ENCODE peak calls at places on chromosomes 16 and 17, in five cellular contexts. I is GM12865, E is T1000, R is GOT3, P is T-cell. J is an unnamed sample.

GRCh38 chr17:29613371-29613837 is 9.3 kb downstream of the CORO6 start:
- DNase-seq in I (peak; percentile 88), E (no peak), R (no peak), P (peak; percentile 87), J (peak; percentile 96)

GRCh38 chr17:62859146-62859545 is 51.0 kb upstream of the MARCHF10 start:
- DNase-seq in I (no peak), E (no peak), R (no peak), P (no peak), J (no peak)

GRCh38 chr17:69179227-69179952 is 37.7 kb upstream of the ABCA6 start:
- DNase-seq in I (peak; percentile 8), E (no peak), R (no peak), P (no peak), J (no peak)

GRCh38 chr16:30858111-30858495 is 35.8 kb downstream of the BCL7C start:
- DNase-seq in I (no peak), E (no peak), R (no peak), P (no peak), J (no peak)

GRCh38 chr17:65170839-65171238 is 33.7 kb downstream of the RGS9 start:
- DNase-seq in I (no peak), E (no peak), R (no peak), P (no peak), J (no peak)

GRCh38 chr17:41695134-41695661 is 6.5 kb downstream of the EIF1 start:
- DNase-seq in I (no peak), E (no peak), R (no peak), P (no peak), J (no peak)

GRCh38 chr17:69853533-69854262 is 221.3 kb upstream of the KCNJ16 start:
- DNase-seq in I (no peak), E (no peak), R (no peak), P (no peak), J (no peak)

GRCh38 chr17:17379197-17379991 is 76.2 kb downstream of the NT5M start:
- DNase-seq in I (no peak), E (no peak), R (no peak), P (no peak), J (no peak)

GRCh38 chr16:2896480-2897010 is 13.5 kb downstream of the FLYWCH2 start:
- DNase-seq in I (no peak), E (no peak), R (no peak), P (no peak), J (no peak)

GRCh38 chr17:61416540-61417363 is 17.1 kb downstream of the TBX2 start:
- DNase-seq in I (peak; percentile 75), E (peak; percentile 97), R (peak; percentile 39), P (peak; percentile 40), J (peak; percentile 70)

GRCh38 chr17:428414-428813 is 75.8 kb upstream of the RPH3AL start:
- DNase-seq in I (no peak), E (no peak), R (no peak), P (no peak), J (no peak)

GRCh38 chr16:49021136-49021535 is 260.5 kb downstream of the CBLN1 start:
- DNase-seq in I (no peak), E (no peak), R (no peak), P (no peak), J (no peak)

GRCh38 chr17:75812096-75813001 is 27.7 kb downstream of the UNK start:
- DNase-seq in I (no peak), E (no peak), R (no peak), P (no peak), J (no peak)

GRCh38 chr16:72664122-72664479 is 383.8 kb downstream of the ZFHX3 start:
- DNase-seq in I (no peak), E (no peak), R (no peak), P (no peak), J (no peak)

GRCh38 chr17:44918006-44918405 is 2.7 kb upstream of the GFAP start:
- DNase-seq in I (no peak), E (no peak), R (no peak), P (no peak), J (no peak)

GRCh38 chr16:87658564-87659225 is 56.4 kb downstream of the JPH3 start:
- DNase-seq in I (no peak), E (no peak), R (no peak), P (no peak), J (no peak)

GRCh38 chr17:3739422-3740124 is 15.9 kb downstream of the HASPIN start:
- DNase-seq in I (no peak), E (no peak), R (no peak), P (no peak), J (no peak)